ENCODE peak calls at places on chromosome 15, in six cellular contexts. P, Z, M, G, Q and W are unnamed samples.

GRCh38 chr15:33195283-33195682 is 769 bp upstream of the FMN1 start:
- DNase-seq in Z (no peak), Q (no peak), M (no peak), G (no peak), P (no peak), W (no peak)

GRCh38 chr15:101031203-101031602 is 112.0 kb downstream of the LRRK1 start:
- DNase-seq in P (peak; percentile 12), Q (no peak), Z (no peak), G (peak; percentile 5), M (no peak), W (peak; percentile 47)

GRCh38 chr15:48802867-48803266 is 8.0 kb downstream of the CEP152 start:
- DNase-seq in Z (no peak), G (no peak), Q (no peak), M (no peak), P (no peak), W (no peak)

GRCh38 chr15:40906947-40907802 is 12.9 kb downstream of the VPS18 start:
- DNase-seq in Z (no peak), P (peak; percentile 70), Q (peak; percentile 69), M (no peak), G (peak; percentile 43), W (peak; percentile 87)

GRCh38 chr15:73989001-73989798 is 2.9 kb downstream of the STOML1 start:
- DNase-seq in Z (no peak), Q (no peak), M (no peak), P (peak; percentile 8), G (no peak), W (no peak)

GRCh38 chr15:53843869-53844569 is 84.6 kb upstream of the WDR72 start:
- DNase-seq in G (no peak), Q (no peak), Z (no peak), P (no peak), M (no peak), W (no peak)

GRCh38 chr15:37824717-37825382 is 109.6 kb upstream of the TMCO5A start:
- DNase-seq in M (no peak), Q (no peak), G (no peak), Z (no peak), P (no peak), W (no peak)

GRCh38 chr15:89167267-89168176 is 53.9 kb downstream of the RLBP1 start:
- DNase-seq in M (peak; percentile 45), Z (peak; percentile 40), G (no peak), Q (no peak), P (no peak), W (no peak)

GRCh38 chr15:36109943-36110658 is 469.3 kb upstream of the CDIN1 start:
- DNase-seq in Q (no peak), G (no peak), M (no peak), P (no peak), Z (no peak), W (no peak)

GRCh38 chr15:47792231-47792630 is 74.9 kb downstream of the SEMA6D start:
- DNase-seq in P (no peak), Z (no peak), M (no peak), G (no peak), Q (no peak), W (no peak)

GRCh38 chr15:100705841-100706240 is 103.5 kb downstream of the ASB7 start:
- DNase-seq in Z (no peak), G (no peak), M (no peak), P (no peak), Q (no peak), W (no peak)

GRCh38 chr15:100759698-100760356 is 119.8 kb upstream of the ALDH1A3 start:
- DNase-seq in Q (no peak), P (no peak), M (no peak), Z (no peak), G (peak; percentile 9), W (no peak)

GRCh38 chr15:58252586-58253323 is 114.6 kb downstream of the AQP9 start:
- DNase-seq in Z (no peak), G (no peak), P (no peak), Q (no peak), M (no peak), W (no peak)

GRCh38 chr15:89383635-89384604 is 49.3 kb upstream of the POLG start:
- DNase-seq in P (no peak), G (no peak), Z (peak; percentile 61), M (no peak), Q (no peak), W (no peak)

GRCh38 chr15:86162172-86162591 is 82.5 kb downstream of the AGBL1 start:
- DNase-seq in P (no peak), M (no peak), G (no peak), Z (no peak), Q (no peak), W (no peak)

GRCh38 chr15:89114974-89115373 is 26.7 kb downstream of the ABHD2 start:
- DNase-seq in Q (no peak), P (no peak), M (no peak), Z (no peak), G (peak; percentile 71), W (no peak)

GRCh38 chr15:42010434-42010833 is 10.4 kb downstream of the PLA2G4E start:
- DNase-seq in P (no peak), G (no peak), Z (no peak), M (no peak), Q (no peak), W (no peak)

GRCh38 chr15:67048281-67049279 is 16.8 kb upstream of the SMAD3 start:
- DNase-seq in G (peak; percentile 89), P (no peak), M (no peak), Z (no peak), Q (peak; percentile 81), W (peak; percentile 85)

GRCh38 chr15:86591994-86592746 is 512.5 kb downstream of the AGBL1 start:
- DNase-seq in P (no peak), G (no peak), M (no peak), Z (no peak), Q (no peak), W (no peak)

GRCh38 chr15:88878720-88879184 is 16.6 kb downstream of the HAPLN3 start:
- DNase-seq in Q (no peak), M (no peak), G (peak; percentile 53), Z (no peak), P (no peak), W (no peak)

GRCh38 chr15:64692166-64692565 is 83.2 kb downstream of the RBPMS2 start:
- DNase-seq in Q (no peak), P (no peak), G (no peak), M (no peak), Z (no peak), W (no peak)
- H3K27ac ChIP-seq in Q (peak overlapping the region; percentile 61), P (no peak overlapping the region), G (no peak overlapping the region), M (peak overlapping the region; percentile 32), Z (peak overlapping the region; percentile 92), W (no peak overlapping the region)

GRCh38 chr15:70856177-70856883 is 2.4 kb upstream of the LARP6 start:
- DNase-seq in Z (no peak), G (no peak), Q (no peak), M (no peak), P (no peak), W (no peak)

GRCh38 chr15:70855764-70856163 is 1.8 kb upstream of the LARP6 start:
- DNase-seq in Q (no peak), Z (no peak), M (no peak), P (no peak), G (no peak), W (no peak)

GRCh38 chr15:70853270-70853854 is 595 bp downstream of the LARP6 start:
- DNase-seq in G (peak; percentile 21), P (no peak), M (no peak), Z (no peak), Q (peak; percentile 21), W (peak; percentile 75)

GRCh38 chr15:70853855-70854668 is at the start of gene LARP6:
- DNase-seq in Q (peak; percentile 57), Z (peak; percentile 58), G (peak; percentile 56), P (no peak), M (no peak), W (peak; percentile 83)

DNA sequence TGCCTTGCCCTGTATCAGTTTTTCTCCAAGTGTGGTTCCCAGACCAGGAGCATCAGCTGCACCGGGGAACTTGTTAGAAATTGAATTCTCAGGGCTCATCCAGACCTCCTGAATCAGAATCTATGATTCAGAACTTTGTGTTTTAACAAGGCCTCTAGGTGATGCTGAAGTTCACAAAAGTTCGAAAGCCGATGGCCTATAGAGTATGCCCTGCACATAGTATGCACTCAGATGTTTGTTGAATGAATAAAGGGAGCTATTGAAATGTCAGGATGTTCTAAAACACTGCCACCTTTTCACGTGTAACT is 666 bp upstream of the LARP6 start:
- DNase-seq in P (no peak), Z (no peak), G (no peak), M (no peak), Q (no peak), W (no peak)
- TF ChIP-seq CTCF in P (no peak), Z (peak; percentile 24), G (peak; percentile 7), M (no peak), Q (no peak), W (no peak)

DNA sequence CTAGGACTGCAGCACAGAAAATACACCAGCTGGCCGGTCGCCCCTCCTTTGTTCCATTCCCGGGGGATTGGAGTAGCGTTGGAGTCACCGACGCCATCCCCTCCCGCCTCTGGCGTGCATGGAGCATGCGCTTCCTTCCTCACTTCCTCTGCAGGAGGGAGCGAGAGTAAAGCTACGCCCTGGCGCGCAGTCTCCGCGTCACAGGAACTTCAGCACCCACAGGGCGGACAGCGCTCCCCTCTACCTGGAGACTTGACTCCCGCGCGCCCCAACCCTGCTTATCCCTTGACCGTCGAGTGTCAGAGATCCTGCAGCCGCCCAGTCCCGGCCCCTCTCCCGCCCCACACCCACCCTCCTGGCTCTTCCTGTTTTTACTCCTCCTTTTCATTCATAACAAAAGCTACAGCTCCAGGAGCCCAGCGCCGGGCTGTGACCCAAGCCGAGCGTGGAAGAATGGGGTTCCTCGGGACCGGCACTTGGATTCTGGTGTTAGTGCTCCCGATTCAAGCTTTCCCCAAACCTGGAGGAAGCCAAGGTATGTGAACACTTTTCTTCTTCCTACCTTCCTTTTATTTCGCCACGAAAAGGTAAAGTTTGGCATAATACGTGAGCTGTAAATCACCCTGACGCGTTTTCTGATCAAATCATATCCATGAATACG is at the start of gene SCG3:
- DNase-seq in Z (peak; percentile 92), P (peak; percentile 19), Q (peak; percentile 76), M (no peak), G (peak; percentile 86), W (peak; percentile 90)
- H3K4me3 ChIP-seq in Z (peak within 1 kb of the TSS; percentile 44), P (no peak within 1 kb of the TSS), Q (no peak within 1 kb of the TSS), M (no peak within 1 kb of the TSS), G (peak within 1 kb of the TSS; percentile 4), W (no peak within 1 kb of the TSS)

DNA sequence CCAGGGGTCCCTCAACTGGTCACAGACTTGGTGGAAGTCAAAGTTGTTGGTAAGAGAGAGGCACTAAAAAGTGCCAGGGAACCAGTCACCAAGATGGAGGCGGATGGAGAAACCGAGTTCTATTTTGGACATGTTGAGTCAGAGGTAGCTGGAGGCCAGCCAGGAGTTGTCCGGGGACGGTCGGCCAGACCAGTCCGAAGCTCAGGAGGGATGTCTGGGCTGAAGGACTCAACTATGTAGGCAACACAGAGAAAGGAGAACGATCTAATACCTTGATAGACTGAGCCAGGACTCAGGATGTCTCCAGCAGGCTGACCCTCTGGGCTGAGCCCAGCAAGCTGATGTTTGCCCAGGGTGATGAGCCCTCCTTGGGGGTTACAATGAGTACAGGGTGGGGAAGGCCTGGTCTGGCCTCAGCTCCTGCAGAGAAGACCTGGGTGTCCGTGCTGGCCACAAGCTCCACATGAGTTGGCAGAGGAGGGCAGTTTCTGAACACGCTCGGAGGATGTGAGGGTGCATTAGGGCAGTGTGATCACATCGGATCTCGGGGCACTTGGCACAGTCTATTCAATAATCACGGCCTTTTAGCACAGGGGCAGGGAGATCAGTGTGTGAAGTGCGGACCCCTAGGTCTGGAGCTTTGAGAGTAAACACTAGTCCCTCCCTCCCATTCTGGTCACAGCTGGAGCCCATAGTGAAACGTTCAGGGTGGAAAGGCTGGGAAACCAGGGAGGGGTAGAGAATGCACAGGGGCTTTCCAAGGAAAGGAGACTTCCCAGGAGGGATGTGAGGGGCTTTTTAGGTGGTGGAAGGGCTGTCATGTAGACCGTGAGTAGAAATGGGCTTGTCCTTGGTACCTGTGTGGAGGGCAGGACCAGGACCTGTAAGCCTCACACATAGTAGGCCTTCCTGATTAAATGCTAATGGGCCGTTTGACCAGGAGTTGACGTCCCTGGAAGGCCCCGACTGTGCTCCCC is 111.9 kb downstream of the ETFA start:
- DNase-seq in M (peak; percentile 52), Z (no peak), P (no peak), G (peak; percentile 33), Q (no peak), W (peak; percentile 70)
- H3K27ac ChIP-seq in M (peak overlapping the region; percentile 77), Z (no peak overlapping the region), P (no peak overlapping the region), G (no peak overlapping the region), Q (no peak overlapping the region), W (no peak overlapping the region)